ENCODE peak calls at places on chromosomes 3 and 15, in four cellular contexts. C, E, V and S are unnamed samples.

GRCh38 chr15:73937726-73938125 is 11.5 kb downstream of the LOXL1 start:
- DNase-seq in C (no peak), E (no peak), V (no peak), S (no peak)

GRCh38 chr3:34582054-34582453 is 783.6 kb downstream of the PDCD6IP start:
- DNase-seq in C (no peak), E (no peak), V (no peak), S (peak; percentile 5)

GRCh38 chr15:78223396-78224023 is 10.9 kb downstream of the ACSBG1 start:
- DNase-seq in C (no peak), E (no peak), V (no peak), S (no peak)

GRCh38 chr3:111963424-111963823 is 15.4 kb upstream of the ABHD10 start:
- DNase-seq in C (no peak), E (no peak), V (peak; percentile 42), S (no peak)

GRCh38 chr3:4493931-4494806 is 1.0 kb downstream of the ITPR1 start:
- DNase-seq in C (no peak), E (no peak), V (no peak), S (peak; percentile 19)

GRCh38 chr15:51499379-51499976 is 123.1 kb downstream of the DMXL2 start:
- DNase-seq in C (no peak), E (peak; percentile 2), V (peak; percentile 23), S (peak; percentile 58)

GRCh38 chr15:25777047-25777446 is 86.1 kb downstream of the ATP10A start:
- DNase-seq in C (no peak), E (no peak), V (no peak), S (no peak)

GRCh38 chr3:141306922-141307321 is 61.4 kb upstream of the ZBTB38 start:
- DNase-seq in C (no peak), E (no peak), V (no peak), S (no peak)

GRCh38 chr15:90141646-90142045 is 39.4 kb upstream of the IDH2 start:
- DNase-seq in C (no peak), E (no peak), V (no peak), S (no peak)

GRCh38 chr3:138747229-138747628 is 87.5 kb downstream of the PIK3CB start:
- DNase-seq in C (no peak), E (no peak), V (no peak), S (no peak)

GRCh38 chr3:157856078-157856939 is 249.9 kb downstream of the SHOX2 start:
- DNase-seq in C (no peak), E (no peak), V (no peak), S (peak; percentile 62)

GRCh38 chr3:46406786-46407611 is at the start of the genes CCR5AS and CCRL2:
- DNase-seq in C (no peak), E (no peak), V (peak; percentile 36), S (no peak)

GRCh38 chr3:5227812-5228211 is 40.3 kb downstream of the EDEM1 start:
- DNase-seq in C (no peak), E (no peak), V (no peak), S (no peak)

GRCh38 chr3:140249188-140249587 is 314.2 kb downstream of the CLSTN2 start:
- DNase-seq in C (no peak), E (no peak), V (no peak), S (no peak)

GRCh38 chr15:68629519-68630204 is 50.9 kb downstream of the CORO2B start:
- DNase-seq in C (no peak), E (no peak), V (no peak), S (no peak)

GRCh38 chr3:42891042-42891441 is 14.9 kb upstream of the ZNF662 start:
- DNase-seq in C (no peak), E (no peak), V (no peak), S (no peak)

GRCh38 chr15:32818758-32819405 is 101.1 kb downstream of the GREM1 start:
- DNase-seq in C (no peak), E (no peak), V (no peak), S (no peak)

GRCh38 chr3:191356586-191357439 is 26.5 kb upstream of the UTS2B start:
- DNase-seq in C (no peak), E (peak; percentile 70), V (no peak), S (no peak)

GRCh38 chr3:194475978-194476377 is 10.8 kb downstream of the ATP13A3 start:
- DNase-seq in C (no peak), E (no peak), V (no peak), S (no peak)

GRCh38 chr3:31891876-31892455 is 89.1 kb downstream of the OSBPL10 start:
- DNase-seq in C (no peak), E (no peak), V (no peak), S (no peak)

GRCh38 chr15:92670625-92671024 is 15.1 kb upstream of the FAM174B start:
- DNase-seq in C (no peak), E (no peak), V (no peak), S (no peak)

GRCh38 chr15:66735909-66736305 is 33.9 kb downstream of the SMAD6 start:
- DNase-seq in C (no peak), E (no peak), V (no peak), S (no peak)